ENCODE peak calls at places on chromosome 18, in four cellular contexts. L is HepG2, G is H1, I is GM12878. A is an unnamed sample.

GRCh38 chr18:44813586-44813985 is 132.9 kb downstream of the SETBP1 start:
- DNase-seq in L (no peak), G (no peak), I (no peak), A (no peak)

GRCh38 chr18:79069792-79070151 is 578 bp downstream of the ATP9B start:
- DNase-seq in L (no peak), G (no peak), I (no peak), A (no peak)

GRCh38 chr18:75071484-75071785 is 137.5 kb downstream of the PTGR3 start:
- DNase-seq in L (no peak), G (no peak), I (no peak), A (no peak)

GRCh38 chr18:28522250-28522649 is 345.3 kb upstream of the CDH2 start:
- DNase-seq in L (no peak), G (no peak), I (no peak), A (no peak)

GRCh38 chr18:5643288-5643687 is 99.5 kb upstream of the EPB41L3 start:
- DNase-seq in L (no peak), G (no peak), I (no peak), A (no peak)

GRCh38 chr18:6520901-6521300 is 106.2 kb upstream of the L3MBTL4 start:
- DNase-seq in L (no peak), G (no peak), I (no peak), A (no peak)

GRCh38 chr18:73691624-73692023 is 456.0 kb downstream of the FBXO15 start:
- DNase-seq in L (no peak), G (no peak), I (no peak), A (no peak)

GRCh38 chr18:42508683-42509347 is 553.8 kb downstream of the PIK3C3 start:
- DNase-seq in L (no peak), G (no peak), I (no peak), A (no peak)

GRCh38 chr18:77086034-77086433 is 46.5 kb downstream of the MBP start:
- DNase-seq in L (no peak), G (no peak), I (no peak), A (no peak)

GRCh38 chr18:65659912-65660311 is 90.9 kb upstream of the CDH7 start:
- DNase-seq in L (no peak), G (no peak), I (no peak), A (no peak)

GRCh38 chr18:32470136-32470712 is 458 bp downstream of the GAREM1 start:
- DNase-seq in L (no peak), G (peak), I (no peak), A (no peak)

GRCh38 chr18:43485565-43485964 is 208.3 kb upstream of the SYT4 start:
- DNase-seq in L (no peak), G (no peak), I (no peak), A (no peak)

GRCh38 chr18:25825066-25825465 is 265.3 kb downstream of the SS18 start:
- DNase-seq in L (no peak), G (no peak), I (no peak), A (no peak)

GRCh38 chr18:57950542-57950941 is 93.5 kb upstream of the NEDD4L start:
- DNase-seq in L (no peak), G (no peak), I (no peak), A (no peak)

GRCh38 chr18:596288-596881 is 403 bp upstream of the CLUL1 start:
- DNase-seq in L (peak), G (peak), I (no peak), A (peak)

GRCh38 chr18:9506046-9506792 is 30.9 kb downstream of the RALBP1 start:
- DNase-seq in L (no peak), G (no peak), I (no peak), A (no peak)

GRCh38 chr18:63617049-63617995 is 26.7 kb downstream of the SERPINB4 start:
- DNase-seq in L (no peak), G (no peak), I (no peak), A (no peak)

GRCh38 chr18:31398191-31398590 is 21.6 kb downstream of the DSG4 start:
- DNase-seq in L (no peak), G (no peak), I (no peak), A (no peak)
- TF ChIP-seq TCF12 in L (no peak), G (no peak), I (no peak), A (no peak)

GRCh38 chr18:68220458-68220857 is 494.4 kb downstream of the TMX3 start:
- DNase-seq in L (no peak), G (no peak), I (no peak), A (no peak)
- H2AFZ ChIP-seq in L (no peak), G (no peak), I (no peak), A (no peak)

GRCh38 chr18:59070181-59070912 is 69.3 kb upstream of the SEC11C start:
- DNase-seq in L (peak), G (peak), I (no peak), A (peak)

GRCh38 chr18:59079264-59079972 is 60.3 kb upstream of the SEC11C start:
- DNase-seq in L (no peak), G (no peak), I (no peak), A (no peak)

GRCh38 chr18:59072727-59073421 is 66.8 kb upstream of the SEC11C start:
- DNase-seq in L (no peak), G (no peak), I (no peak), A (no peak)

DNA sequence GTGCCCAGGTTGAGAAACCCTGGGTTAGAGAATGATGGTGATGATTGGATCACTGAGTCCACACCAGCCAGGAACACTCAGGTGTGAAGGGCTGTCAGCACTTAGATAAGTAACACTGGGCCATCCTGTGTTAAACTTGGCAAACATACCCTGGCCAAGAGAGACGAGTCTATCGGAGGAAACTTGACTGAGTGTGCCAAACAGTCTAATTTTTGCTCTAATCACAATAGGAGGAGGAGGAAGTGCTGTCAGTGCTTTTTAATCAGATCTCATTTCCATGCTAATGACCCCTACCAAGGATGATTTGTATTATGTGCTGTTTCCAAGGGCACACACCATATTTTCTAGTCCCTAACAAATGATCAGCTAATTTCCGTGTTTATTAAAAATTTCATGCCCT is 63.8 kb upstream of the SEC11C start:
- DNase-seq in L (no peak), G (no peak), I (no peak), A (no peak)
- TF ChIP-seq TCF12 in L (no peak), G (no peak), I (no peak), A (no peak)

DNA sequence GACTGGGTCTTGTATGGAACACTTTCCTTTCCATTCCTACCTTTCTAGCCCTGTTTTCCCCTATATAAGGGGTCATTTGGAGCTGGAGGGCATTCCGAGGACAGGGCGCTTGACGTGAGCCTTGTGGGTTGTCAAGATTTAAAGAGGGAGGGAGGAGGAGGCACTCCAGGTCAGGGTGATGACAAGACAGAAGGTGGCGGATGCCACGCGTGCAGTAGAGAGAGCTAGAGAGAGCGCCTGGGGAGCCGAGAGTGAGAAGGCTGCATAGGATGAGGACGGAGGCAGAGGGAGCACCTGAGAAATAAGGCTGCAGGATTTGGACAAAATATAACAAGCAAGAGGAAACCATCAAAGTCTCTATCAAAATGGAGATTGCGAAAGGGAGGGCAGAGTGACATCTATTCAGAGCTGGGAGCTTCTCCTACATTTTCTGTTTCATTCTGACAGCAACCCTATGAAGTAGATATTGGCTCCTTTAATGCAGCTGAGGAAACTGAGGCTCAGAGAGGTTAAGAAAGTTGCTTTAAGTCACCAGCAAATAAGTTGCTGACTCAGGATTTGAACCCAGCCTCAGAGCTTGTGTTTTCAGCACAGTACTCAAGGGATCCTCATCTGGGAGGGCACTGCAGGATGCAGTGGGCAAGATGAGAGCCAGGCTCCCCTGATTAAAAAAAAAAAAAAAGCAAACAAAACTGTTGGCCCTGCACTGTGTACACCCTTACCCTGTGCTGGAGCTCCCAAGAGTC is 124.2 kb downstream of the MRO start:
- DNase-seq in L (no peak), G (no peak), I (no peak), A (no peak)
- H2AFZ ChIP-seq in L (no peak), G (no peak), I (no peak), A (no peak)

GRCh38 chr18:22503803-22504202 is 86.1 kb upstream of the CTAGE1 start:
- DNase-seq in L (no peak), G (no peak), I (no peak), A (no peak)
- TF ChIP-seq TCF12 in L (no peak), G (no peak), I (no peak), A (no peak)

GRCh38 chr18:13909141-13909540 is 6.2 kb downstream of the MC2R start:
- DNase-seq in L (no peak), G (no peak), I (no peak), A (no peak)
- H2AFZ ChIP-seq in L (no peak), G (no peak), I (no peak), A (no peak)

DNA sequence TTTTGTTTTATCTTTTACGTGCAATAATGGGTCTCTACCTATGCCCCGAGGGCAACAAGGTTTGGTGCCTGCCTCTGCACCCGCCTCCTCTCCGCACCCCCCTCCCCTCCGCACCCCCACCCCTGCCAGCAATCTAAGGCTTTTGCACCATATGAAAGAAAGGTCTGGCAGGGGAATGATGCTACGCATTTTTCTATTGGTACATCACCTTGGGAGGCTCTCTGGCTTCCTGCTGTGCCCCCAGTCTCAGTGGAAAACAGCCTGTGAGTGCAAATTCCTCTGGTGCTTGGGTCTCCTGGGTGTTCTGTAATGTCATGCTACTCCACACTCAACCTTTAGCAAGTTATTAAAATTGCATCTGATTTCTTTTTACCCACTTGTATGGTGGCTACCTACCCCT is 161.3 kb upstream of the SMAD7 start:
- DNase-seq in L (no peak), G (no peak), I (no peak), A (no peak)
- TF ChIP-seq TCF12 in L (no peak), G (no peak), I (no peak), A (no peak)

A was measured in SK-N-SH.